ENCODE peak calls at places on chromosomes 5 and 9, in seven cellular contexts. One of them, this sample, is unnamed.
A peak's percentile ranks its signal among the peaks of the same experiment; 100 is the strongest.

GRCh38 chr5:52844885-52845284 is 57.2 kb downstream of the ITGA1 start:
- DNase-seq in body of pancreas: no peak
- DNase-seq in psoas muscle: no peak
- DNase-seq in fibroblast of lung: peak; percentile 53
- DNase-seq in H9: no peak
- DNase-seq in uterus: no peak
- DNase-seq in astrocyte: peak; percentile 36
- DNase-seq in this sample: no peak

GRCh38 chr5:177358333-177358939 is 712 bp downstream of the RGS14 start:
- DNase-seq in body of pancreas: no peak
- DNase-seq in psoas muscle: peak; percentile 32
- DNase-seq in fibroblast of lung: no peak
- DNase-seq in H9: no peak
- DNase-seq in uterus: no peak
- DNase-seq in astrocyte: no peak
- DNase-seq in this sample: no peak

GRCh38 chr5:177094224-177095087 is 7.7 kb downstream of the FGFR4 start:
- DNase-seq in body of pancreas: peak; percentile 79
- DNase-seq in psoas muscle: peak; percentile 91
- DNase-seq in fibroblast of lung: peak; percentile 98
- DNase-seq in H9: no peak
- DNase-seq in uterus: peak; percentile 91
- DNase-seq in astrocyte: no peak
- DNase-seq in this sample: peak; percentile 78

GRCh38 chr5:75337366-75338021 is 474 bp downstream of the HMGCR start:
- DNase-seq in body of pancreas: no peak
- DNase-seq in psoas muscle: no peak
- DNase-seq in fibroblast of lung: peak; percentile 11
- DNase-seq in H9: no peak
- DNase-seq in uterus: peak; percentile 34
- DNase-seq in astrocyte: no peak
- DNase-seq in this sample: peak; percentile 80

GRCh38 chr9:84061613-84062205 is 81.1 kb downstream of the RMI1 start:
- DNase-seq in body of pancreas: no peak
- DNase-seq in psoas muscle: no peak
- DNase-seq in fibroblast of lung: no peak
- DNase-seq in H9: no peak
- DNase-seq in uterus: no peak
- DNase-seq in astrocyte: no peak
- DNase-seq in this sample: no peak

GRCh38 chr9:107422189-107422802 is 67.3 kb downstream of the KLF4 start:
- DNase-seq in body of pancreas: peak; percentile 67
- DNase-seq in psoas muscle: peak; percentile 77
- DNase-seq in fibroblast of lung: peak; percentile 79
- DNase-seq in H9: peak; percentile 91
- DNase-seq in uterus: peak; percentile 45
- DNase-seq in astrocyte: peak; percentile 15
- DNase-seq in this sample: peak; percentile 84

GRCh38 chr9:129023036-129023907 is 4.9 kb downstream of the SH3GLB2 start:
- DNase-seq in body of pancreas: peak; percentile 41
- DNase-seq in psoas muscle: peak; percentile 95
- DNase-seq in fibroblast of lung: peak; percentile 88
- DNase-seq in H9: no peak
- DNase-seq in uterus: peak; percentile 70
- DNase-seq in astrocyte: peak; percentile 70
- DNase-seq in this sample: no peak

GRCh38 chr5:61327761-61328753 is 4.0 kb upstream of the ZSWIM6 start:
- DNase-seq in body of pancreas: no peak
- DNase-seq in psoas muscle: no peak
- DNase-seq in fibroblast of lung: peak; percentile 96
- DNase-seq in H9: no peak
- DNase-seq in uterus: no peak
- DNase-seq in astrocyte: peak; percentile 89
- DNase-seq in this sample: no peak

GRCh38 chr5:126007841-126008240 is 415.4 kb upstream of the GRAMD2B start:
- DNase-seq in body of pancreas: no peak
- DNase-seq in psoas muscle: no peak
- DNase-seq in fibroblast of lung: peak; percentile 76
- DNase-seq in H9: no peak
- DNase-seq in uterus: no peak
- DNase-seq in astrocyte: peak; percentile 69
- DNase-seq in this sample: no peak

GRCh38 chr9:89473762-89474469 is 24.0 kb downstream of the SEMA4D start:
- DNase-seq in body of pancreas: no peak
- DNase-seq in psoas muscle: no peak
- DNase-seq in fibroblast of lung: peak; percentile 69
- DNase-seq in H9: no peak
- DNase-seq in uterus: no peak
- DNase-seq in astrocyte: peak; percentile 21
- DNase-seq in this sample: no peak

GRCh38 chr9:107029146-107029545 is 166.2 kb downstream of the ZNF462 start:
- DNase-seq in body of pancreas: no peak
- DNase-seq in psoas muscle: no peak
- DNase-seq in fibroblast of lung: no peak
- DNase-seq in H9: no peak
- DNase-seq in uterus: no peak
- DNase-seq in astrocyte: no peak
- DNase-seq in this sample: no peak

GRCh38 chr9:122394265-122395242 is 23.7 kb downstream of the PTGS1 start:
- DNase-seq in body of pancreas: peak; percentile 48
- DNase-seq in psoas muscle: peak; percentile 81
- DNase-seq in fibroblast of lung: peak; percentile 88
- DNase-seq in H9: no peak
- DNase-seq in uterus: peak; percentile 49
- DNase-seq in astrocyte: peak; percentile 84
- DNase-seq in this sample: no peak

GRCh38 chr5:39148983-39149534 is 70.3 kb downstream of the FYB1 start:
- DNase-seq in body of pancreas: no peak
- DNase-seq in psoas muscle: no peak
- DNase-seq in fibroblast of lung: peak; percentile 34
- DNase-seq in H9: no peak
- DNase-seq in uterus: no peak
- DNase-seq in astrocyte: no peak
- DNase-seq in this sample: no peak

GRCh38 chr5:124596595-124597388 is 149.6 kb downstream of the ZNF608 start:
- DNase-seq in body of pancreas: peak; percentile 25
- DNase-seq in psoas muscle: no peak
- DNase-seq in fibroblast of lung: peak; percentile 78
- DNase-seq in H9: no peak
- DNase-seq in uterus: no peak
- DNase-seq in astrocyte: peak; percentile 97
- DNase-seq in this sample: no peak

GRCh38 chr9:1832960-1833359 is 182.2 kb upstream of the SMARCA2 start:
- DNase-seq in body of pancreas: no peak
- DNase-seq in psoas muscle: no peak
- DNase-seq in fibroblast of lung: no peak
- DNase-seq in H9: no peak
- DNase-seq in uterus: no peak
- DNase-seq in astrocyte: no peak
- DNase-seq in this sample: no peak

GRCh38 chr9:128081052-128081451 is 13.0 kb downstream of the SLC25A25 start:
- DNase-seq in body of pancreas: no peak
- DNase-seq in psoas muscle: no peak
- DNase-seq in fibroblast of lung: peak; percentile 99
- DNase-seq in H9: no peak
- DNase-seq in uterus: peak; percentile 78
- DNase-seq in astrocyte: peak; percentile 81
- DNase-seq in this sample: no peak

GRCh38 chr9:93345630-93346239 is 105.8 kb upstream of the FAM120A start:
- DNase-seq in body of pancreas: no peak
- DNase-seq in psoas muscle: no peak
- DNase-seq in fibroblast of lung: no peak
- DNase-seq in H9: no peak
- DNase-seq in uterus: no peak
- DNase-seq in astrocyte: no peak
- DNase-seq in this sample: no peak

GRCh38 chr5:109450129-109450877 is 40.5 kb upstream of the PJA2 start:
- DNase-seq in body of pancreas: no peak
- DNase-seq in psoas muscle: no peak
- DNase-seq in fibroblast of lung: no peak
- DNase-seq in H9: peak; percentile 42
- DNase-seq in uterus: no peak
- DNase-seq in astrocyte: no peak
- DNase-seq in this sample: no peak

GRCh38 chr9:124313940-124314339 is 56.2 kb downstream of the NEK6 start:
- DNase-seq in body of pancreas: no peak
- DNase-seq in psoas muscle: no peak
- DNase-seq in fibroblast of lung: no peak
- DNase-seq in H9: no peak
- DNase-seq in uterus: no peak
- DNase-seq in astrocyte: no peak
- DNase-seq in this sample: no peak

GRCh38 chr5:142544946-142545652 is 140.8 kb downstream of the FGF1 start:
- DNase-seq in body of pancreas: no peak
- DNase-seq in psoas muscle: no peak
- DNase-seq in fibroblast of lung: no peak
- DNase-seq in H9: no peak
- DNase-seq in uterus: no peak
- DNase-seq in astrocyte: peak; percentile 42
- DNase-seq in this sample: no peak
- H3K27ac ChIP-seq in body of pancreas: no peak overlapping the region
- H3K27ac ChIP-seq in psoas muscle: no peak overlapping the region
- H3K27ac ChIP-seq in fibroblast of lung: peak overlapping the region; percentile 4
- H3K27ac ChIP-seq in H9: no peak overlapping the region
- H3K27ac ChIP-seq in uterus: no peak overlapping the region
- H3K27ac ChIP-seq in astrocyte: peak overlapping the region; percentile 75
- H3K27ac ChIP-seq in this sample: no peak overlapping the region

DNA sequence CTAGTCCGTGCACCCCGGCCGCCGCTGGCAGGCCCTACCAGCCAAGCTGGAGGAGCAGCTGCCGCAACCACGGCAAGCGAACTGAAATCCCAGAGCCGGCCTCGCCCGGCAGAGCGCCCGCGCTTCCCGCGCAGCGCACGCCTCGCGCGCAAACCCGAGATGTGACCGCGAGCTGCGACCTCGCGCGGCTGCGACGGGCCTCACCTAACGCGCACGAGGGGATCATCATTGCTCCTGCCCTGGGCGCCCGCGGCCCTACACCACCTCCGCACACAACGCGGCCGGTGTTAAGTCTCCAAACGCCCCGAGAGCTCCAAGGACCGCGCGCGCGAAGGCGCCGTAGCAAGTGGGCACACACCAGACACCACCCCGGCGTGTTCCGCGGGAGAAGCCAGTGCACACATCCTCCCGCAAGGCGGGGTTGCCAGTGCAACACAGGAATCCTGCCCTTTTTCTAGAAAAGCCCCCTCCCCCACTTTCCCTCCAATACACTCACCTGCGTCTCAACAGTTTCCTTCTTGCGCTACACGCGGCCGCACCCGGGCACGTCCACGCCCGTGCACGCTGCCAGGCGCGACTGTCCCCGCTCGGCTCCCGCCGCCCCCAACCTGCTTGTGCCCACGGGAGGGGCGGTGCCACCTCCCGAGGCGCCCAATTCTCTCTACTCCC is 5.2 kb downstream of the ELAVL2 start:
- DNase-seq in body of pancreas: no peak
- DNase-seq in psoas muscle: no peak
- DNase-seq in fibroblast of lung: no peak
- DNase-seq in H9: peak; percentile 60
- DNase-seq in uterus: no peak
- DNase-seq in astrocyte: no peak
- DNase-seq in this sample: peak; percentile 57
- TF ChIP-seq CTCF in body of pancreas: no peak
- TF ChIP-seq CTCF in psoas muscle: no peak
- TF ChIP-seq CTCF in fibroblast of lung: no peak
- TF ChIP-seq CTCF in H9: no peak
- TF ChIP-seq CTCF in uterus: no peak
- TF ChIP-seq CTCF in astrocyte: no peak
- TF ChIP-seq CTCF in this sample: no peak

GRCh38 chr5:143376195-143376772 is 27.2 kb downstream of the NR3C1 start:
- DNase-seq in body of pancreas: no peak
- DNase-seq in psoas muscle: no peak
- DNase-seq in fibroblast of lung: no peak
- DNase-seq in H9: no peak
- DNase-seq in uterus: no peak
- DNase-seq in astrocyte: no peak
- DNase-seq in this sample: no peak
- H3K27ac ChIP-seq in body of pancreas: no peak overlapping the region
- H3K27ac ChIP-seq in psoas muscle: peak overlapping the region; percentile 65
- H3K27ac ChIP-seq in fibroblast of lung: no peak overlapping the region
- H3K27ac ChIP-seq in H9: no peak overlapping the region
- H3K27ac ChIP-seq in uterus: no peak overlapping the region
- H3K27ac ChIP-seq in astrocyte: peak overlapping the region; percentile 8
- H3K27ac ChIP-seq in this sample: no peak overlapping the region

DNA sequence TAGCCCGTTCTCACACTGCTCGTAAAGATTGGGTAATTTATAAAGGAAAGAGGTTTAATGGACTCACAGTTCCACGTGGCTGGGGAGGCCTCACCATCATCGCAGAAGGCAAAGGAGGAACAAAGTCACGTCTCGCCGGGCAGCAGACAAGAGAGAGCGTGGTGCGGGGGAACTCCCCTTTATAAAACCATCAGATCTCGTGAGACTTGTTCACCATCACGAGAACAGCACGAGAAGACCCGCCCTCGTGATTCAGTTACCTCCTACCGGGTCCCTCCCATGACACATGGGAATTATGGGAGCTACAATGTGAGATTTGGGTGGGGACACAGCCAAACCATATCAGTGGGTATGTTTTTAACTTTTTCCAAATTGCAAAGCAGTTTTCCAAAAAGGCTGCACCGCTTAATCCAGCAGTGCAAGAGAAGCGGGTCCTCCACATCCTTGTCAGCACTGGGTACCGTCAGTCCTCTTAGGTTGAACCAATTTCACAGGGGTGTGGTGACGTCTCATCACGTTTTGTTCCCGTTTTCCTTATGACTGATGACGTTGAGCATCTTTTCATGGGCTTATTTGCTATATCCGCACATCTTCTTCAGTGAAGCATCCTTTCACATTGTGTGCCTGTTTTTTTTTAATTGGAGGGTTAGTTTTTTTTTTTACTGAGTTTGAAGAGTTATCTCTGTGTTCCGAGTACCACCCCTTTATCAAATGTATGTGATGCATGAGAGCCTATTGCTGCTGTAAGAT is 8.0 kb upstream of the FCN2 start:
- DNase-seq in body of pancreas: no peak
- DNase-seq in psoas muscle: no peak
- DNase-seq in fibroblast of lung: no peak
- DNase-seq in H9: peak; percentile 15
- DNase-seq in uterus: no peak
- DNase-seq in astrocyte: no peak
- DNase-seq in this sample: no peak
- TF ChIP-seq CTCF in body of pancreas: no peak
- TF ChIP-seq CTCF in psoas muscle: no peak
- TF ChIP-seq CTCF in fibroblast of lung: no peak
- TF ChIP-seq CTCF in H9: no peak
- TF ChIP-seq CTCF in uterus: no peak
- TF ChIP-seq CTCF in astrocyte: no peak
- TF ChIP-seq CTCF in this sample: no peak

GRCh38 chr5:57983426-57983825 is 476.5 kb downstream of the PLK2 start:
- DNase-seq in body of pancreas: no peak
- DNase-seq in psoas muscle: no peak
- DNase-seq in fibroblast of lung: no peak
- DNase-seq in H9: no peak
- DNase-seq in uterus: no peak
- DNase-seq in astrocyte: no peak
- DNase-seq in this sample: no peak
- H3K27ac ChIP-seq in body of pancreas: no peak overlapping the region
- H3K27ac ChIP-seq in psoas muscle: no peak overlapping the region
- H3K27ac ChIP-seq in fibroblast of lung: no peak overlapping the region
- H3K27ac ChIP-seq in H9: no peak overlapping the region
- H3K27ac ChIP-seq in uterus: no peak overlapping the region
- H3K27ac ChIP-seq in astrocyte: no peak overlapping the region
- H3K27ac ChIP-seq in this sample: no peak overlapping the region

GRCh38 chr5:129400395-129400983 is 59.6 kb upstream of the ADAMTS19 start:
- DNase-seq in body of pancreas: no peak
- DNase-seq in psoas muscle: no peak
- DNase-seq in fibroblast of lung: peak; percentile 15
- DNase-seq in H9: no peak
- DNase-seq in uterus: no peak
- DNase-seq in astrocyte: no peak
- DNase-seq in this sample: no peak
- TF ChIP-seq CTCF in body of pancreas: no peak
- TF ChIP-seq CTCF in psoas muscle: peak; percentile 26
- TF ChIP-seq CTCF in fibroblast of lung: peak; percentile 29
- TF ChIP-seq CTCF in H9: peak; percentile 45
- TF ChIP-seq CTCF in uterus: peak; percentile 21
- TF ChIP-seq CTCF in astrocyte: no peak
- TF ChIP-seq CTCF in this sample: no peak